ENCODE peak calls at places on chromosomes 6 and 20, in four cellular contexts. K is kidney glomerular epithelial cell; V is IMR-90; Q is stimulated activated naive CD8-positive, alpha-beta T cell treated with anti-CD3 and anti-CD28 coated beads, Interleukin-15, Interleukin-2, amounts not matched to agents 100 U/mL and 50 U/mL, for 24 hours. G is an unnamed sample.

GRCh38 chr20:3692706-3693294 is 11.0 kb upstream of the ADAM33 start:
- DNase-seq in V (no peak), K (no peak), Q (no peak), G (no peak)

GRCh38 chr6:154471609-154472362 is 38.7 kb downstream of the CNKSR3 start:
- DNase-seq in K (no peak), Q (no peak), V (no peak), G (no peak)

GRCh38 chr6:162119349-162119748 is 608.2 kb downstream of the PRKN start:
- DNase-seq in K (no peak), V (no peak), Q (no peak), G (peak; percentile 90)

GRCh38 chr6:39882567-39882953 is 51.7 kb downstream of the MOCS1 start:
- DNase-seq in K (peak; percentile 90), Q (no peak), V (peak; percentile 98), G (peak; percentile 98)

GRCh38 chr6:53241936-53242335 is 93.3 kb upstream of the GCM1 start:
- DNase-seq in V (no peak), K (no peak), Q (no peak), G (no peak)

GRCh38 chr20:54063998-54064676 is 6.3 kb downstream of the BCAS1 start:
- DNase-seq in V (no peak), K (no peak), Q (peak; percentile 67), G (no peak)

GRCh38 chr6:33790910-33791309 is 2.0 kb upstream of the LEMD2 start:
- DNase-seq in K (no peak), Q (no peak), V (no peak), G (no peak)

GRCh38 chr6:69349776-69350175 is 447.0 kb downstream of the LMBRD1 start:
- DNase-seq in V (no peak), K (no peak), Q (no peak), G (no peak)

GRCh38 chr6:92150560-92150959 is 1268.8 kb downstream of the EPHA7 start:
- DNase-seq in V (no peak), Q (no peak), K (no peak), G (peak; percentile 8)

GRCh38 chr20:63536997-63537524 is at the start of gene PTK6:
- DNase-seq in V (no peak), K (no peak), Q (no peak), G (no peak)

GRCh38 chr6:41626917-41627316 is 11.4 kb upstream of the MDFI start:
- DNase-seq in V (no peak), K (no peak), Q (no peak), G (no peak)

GRCh38 chr6:133889557-133890301 is 816 bp downstream of the TCF21 start:
- DNase-seq in Q (peak; percentile 27), K (peak; percentile 47), V (peak; percentile 73), G (no peak)

GRCh38 chr20:18172379-18172778 is 34.7 kb downstream of the KAT14 start:
- DNase-seq in V (no peak), Q (no peak), K (no peak), G (no peak)

GRCh38 chr6:34990971-34991560 is 102.0 kb downstream of the ANKS1A start:
- DNase-seq in V (peak; percentile 79), Q (no peak), K (no peak), G (peak; percentile 93)

GRCh38 chr20:4613718-4614620 is 107.7 kb upstream of the PRND start:
- DNase-seq in V (no peak), Q (peak; percentile 63), K (no peak), G (peak; percentile 63)

GRCh38 chr6:6599468-6599873 is 11.0 kb downstream of the LY86 start:
- DNase-seq in Q (no peak), K (no peak), V (no peak), G (no peak)

GRCh38 chr6:136647363-136647763 is 97.1 kb upstream of the MAP7 start:
- DNase-seq in Q (peak; percentile 30), V (peak; percentile 97), K (peak; percentile 75), G (peak; percentile 91)

GRCh38 chr6:69801225-69801624 is 4.4 kb upstream of the LMBRD1 start:
- DNase-seq in Q (no peak), V (no peak), K (no peak), G (no peak)

GRCh38 chr6:7901056-7901455 is 9.5 kb downstream of the TXNDC5 start:
- DNase-seq in Q (no peak), K (no peak), V (no peak), G (no peak)

GRCh38 chr6:161618816-161619454 is 345.1 kb upstream of the AGPAT4 start:
- DNase-seq in K (peak; percentile 42), Q (no peak), V (no peak), G (peak; percentile 74)

GRCh38 chr6:18444176-18444575 is 57.0 kb downstream of the RNF144B start:
- DNase-seq in Q (no peak), V (peak; percentile 8), K (no peak), G (no peak)

GRCh38 chr6:110534731-110535164 is 58.3 kb upstream of the SLC22A16 start:
- DNase-seq in Q (no peak), K (no peak), V (peak; percentile 72), G (peak; percentile 94)

GRCh38 chr6:11805259-11806053 is 26.9 kb upstream of the ADTRP start:
- DNase-seq in V (no peak), K (no peak), Q (no peak), G (no peak)

GRCh38 chr6:12935637-12936036 is 219.1 kb downstream of the PHACTR1 start:
- DNase-seq in V (no peak), Q (no peak), K (peak; percentile 9), G (no peak)

GRCh38 chr20:431012-431904 is 23.2 kb downstream of the RBCK1 start:
- DNase-seq in Q (peak; percentile 43), K (peak; percentile 65), V (peak; percentile 68), G (peak; percentile 65)

GRCh38 chr6:16762547-16763477 is 1.6 kb upstream of the ATXN1 start:
- DNase-seq in V (peak; percentile 97), Q (peak; percentile 51), K (peak; percentile 76), G (peak; percentile 87)

GRCh38 chr20:11350126-11351005 is 567.3 kb upstream of the BTBD3 start:
- DNase-seq in V (peak; percentile 80), Q (no peak), K (no peak), G (peak; percentile 32)